ENCODE peak calls at places on chromosomes 2 and 18, in six cellular contexts. J is left lung, L is RWPE2, N is IMR-90, S is neural progenitor cell, R is HCT116. F is an unnamed sample. For H3K36me3, the result is how much of the 10 kb centered on the place peaks cover.

GRCh38 chr2:201151127-201152074 is 31.5 kb upstream of the CASP10 start:
- DNase-seq in N (peak), S (no peak), R (peak), J (no peak), L (no peak), F (no peak)

GRCh38 chr2:181025004-181025403 is 44.6 kb downstream of the UBE2E3 start:
- DNase-seq in R (no peak), L (no peak), N (peak), S (no peak), J (no peak), F (no peak)

GRCh38 chr2:27078267-27079194 is at the start of gene EMILIN1:
- DNase-seq in N (peak), J (peak), R (no peak), L (no peak), S (peak), F (no peak)

GRCh38 chr2:120396519-120397361 is 50.8 kb downstream of the INHBB start:
- DNase-seq in S (no peak), R (no peak), J (no peak), N (no peak), L (no peak), F (no peak)

GRCh38 chr18:74266161-74266560 is 25.6 kb downstream of the CYB5A start:
- DNase-seq in J (no peak), L (no peak), R (no peak), N (peak), S (no peak), F (no peak)

GRCh38 chr2:8720741-8721140 is 38.9 kb downstream of the ID2 start:
- DNase-seq in R (no peak), S (no peak), J (no peak), N (no peak), L (no peak), F (no peak)

GRCh38 chr2:241540766-241541561 is 17.6 kb upstream of the BOK start:
- DNase-seq in S (peak), J (peak), L (no peak), N (no peak), R (peak), F (peak)

GRCh38 chr2:139271149-139271548 is 491.0 kb upstream of the NXPH2 start:
- DNase-seq in S (no peak), L (no peak), N (no peak), J (no peak), R (no peak), F (no peak)

GRCh38 chr2:202460119-202460518 is 84.0 kb downstream of the BMPR2 start:
- DNase-seq in S (no peak), L (no peak), R (no peak), J (no peak), N (no peak), F (no peak)

GRCh38 chr2:124327293-124327692 is 302.2 kb downstream of the CNTNAP5 start:
- DNase-seq in L (no peak), N (no peak), J (no peak), R (no peak), S (no peak), F (no peak)

GRCh38 chr2:55062754-55063153 is 12.5 kb upstream of the RTN4 start:
- DNase-seq in S (no peak), J (no peak), R (no peak), N (no peak), L (no peak), F (no peak)

GRCh38 chr2:212387146-212387545 is 151.5 kb downstream of the ERBB4 start:
- DNase-seq in J (no peak), S (no peak), L (no peak), R (no peak), N (no peak), F (no peak)

GRCh38 chr2:212384027-212384426 is 154.6 kb downstream of the ERBB4 start:
- DNase-seq in J (no peak), N (no peak), S (no peak), L (no peak), R (no peak), F (no peak)

GRCh38 chr2:212379103-212379502 is 159.5 kb downstream of the ERBB4 start:
- DNase-seq in N (no peak), L (no peak), R (no peak), S (no peak), J (no peak), F (no peak)

GRCh38 chr2:212385241-212385640 is 153.4 kb downstream of the ERBB4 start:
- DNase-seq in J (no peak), R (no peak), L (no peak), S (no peak), N (no peak), F (no peak)

GRCh38 chr2:212381428-212382102 is 157.0 kb downstream of the ERBB4 start:
- DNase-seq in S (no peak), N (no peak), R (no peak), J (no peak), L (no peak), F (no peak)
- H3K36me3 ChIP-seq in S (under half), N (under half), R (under half), J (under half), L (under half), F (under half)

GRCh38 chr18:54251606-54252400 is 17.5 kb upstream of the POLI start:
- DNase-seq in S (peak), J (no peak), L (no peak), N (no peak), R (no peak), F (no peak)
- H3K27ac ChIP-seq in S (peak), J (no peak), L (peak), N (no peak), R (no peak), F (no peak)

DNA sequence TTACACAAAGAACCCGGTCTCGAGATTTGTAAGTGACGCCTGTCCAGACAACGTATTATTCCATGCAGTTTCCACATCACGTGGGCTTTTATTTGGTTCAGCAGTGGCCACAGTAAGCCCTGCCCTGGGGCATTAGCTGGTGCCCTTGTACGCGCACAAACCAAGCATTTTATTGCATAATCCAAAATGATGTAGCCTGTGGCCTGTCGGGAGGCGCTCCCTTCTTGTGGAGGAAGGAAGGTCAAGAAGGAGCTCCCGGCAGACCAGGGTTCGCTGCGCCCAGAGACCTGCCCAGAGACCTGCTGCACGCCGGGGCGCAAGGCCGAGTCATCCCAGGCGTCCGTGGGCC is 179.6 kb upstream of the ALKAL2 start:
- DNase-seq in N (no peak), L (no peak), R (no peak), J (no peak), S (no peak), F (no peak)
- H3K4me3 ChIP-seq in N (no peak), L (no peak), R (no peak), J (peak), S (peak), F (no peak)

GRCh38 chr2:47005687-47006086 is 90.1 kb upstream of the MCFD2 start:
- DNase-seq in S (no peak), J (peak), L (no peak), R (no peak), N (no peak), F (no peak)
- H3K36me3 ChIP-seq in S (under half), J (under half), L (under half), R (under half), N (under half), F (under half)

DNA sequence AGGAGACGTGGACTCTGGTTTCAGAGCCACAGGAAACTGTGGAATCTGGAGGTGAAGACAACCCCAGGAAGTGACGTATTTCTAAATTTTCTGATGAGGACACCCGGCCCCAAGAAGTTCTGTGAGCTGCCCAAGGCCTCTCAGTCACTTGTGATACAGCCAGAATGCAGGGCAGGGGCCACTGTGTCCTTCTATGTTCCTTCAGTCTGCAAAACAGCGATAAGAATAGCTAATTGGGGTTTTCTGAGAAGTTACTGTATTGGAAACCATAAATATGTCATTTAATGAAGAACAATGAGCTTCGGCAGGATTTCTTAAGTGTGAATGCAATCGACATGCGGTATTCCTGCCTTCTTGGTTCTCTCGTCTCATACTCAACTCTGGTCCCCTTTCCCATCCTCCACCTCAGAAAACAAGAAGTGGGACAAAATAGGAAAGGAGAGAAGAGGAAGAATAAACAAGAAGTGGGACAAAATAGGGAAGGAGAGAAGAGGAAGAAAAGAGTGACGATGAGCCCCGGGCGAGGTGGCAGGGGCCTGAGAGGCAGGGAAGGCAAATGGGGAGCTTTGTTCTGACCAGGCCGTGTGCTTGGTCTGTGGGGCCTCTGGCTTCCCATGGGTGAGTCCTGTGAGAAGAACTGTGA is 282.0 kb upstream of the REV1 start:
- DNase-seq in R (no peak), L (no peak), J (peak), S (no peak), N (no peak), F (no peak)
- H3K27ac ChIP-seq in R (no peak), L (no peak), J (no peak), S (no peak), N (no peak), F (no peak)

GRCh38 chr2:31476511-31477171 is 62.1 kb upstream of the XDH start:
- DNase-seq in S (no peak), L (no peak), N (peak), R (no peak), J (no peak), F (no peak)
- H3K4me3 ChIP-seq in S (no peak), L (no peak), N (no peak), R (no peak), J (no peak), F (no peak)

DNA sequence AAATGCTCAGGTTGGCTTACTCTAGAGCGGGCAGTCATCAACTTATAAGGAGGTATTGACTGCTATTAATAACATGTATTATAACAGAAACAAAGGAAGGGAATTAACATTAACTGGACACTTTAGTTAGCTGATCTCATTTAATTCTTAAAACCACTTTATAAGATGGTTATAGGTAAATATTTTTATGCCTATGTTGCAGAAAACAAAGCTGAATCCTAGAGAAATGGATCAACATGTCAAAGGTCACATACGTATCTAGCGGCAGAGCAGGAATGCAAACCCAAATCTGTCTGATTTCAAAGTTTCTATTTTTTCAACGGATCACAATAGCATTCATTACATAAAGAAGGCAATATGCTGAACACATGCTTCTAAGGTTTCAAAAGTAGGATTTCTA is 200.0 kb downstream of the PDE1A start:
- DNase-seq in N (no peak), R (no peak), L (no peak), J (no peak), S (no peak), F (no peak)
- H3K36me3 ChIP-seq in N (under half), R (under half), L (under half), J (under half), S (under half), F (under half)

DNA sequence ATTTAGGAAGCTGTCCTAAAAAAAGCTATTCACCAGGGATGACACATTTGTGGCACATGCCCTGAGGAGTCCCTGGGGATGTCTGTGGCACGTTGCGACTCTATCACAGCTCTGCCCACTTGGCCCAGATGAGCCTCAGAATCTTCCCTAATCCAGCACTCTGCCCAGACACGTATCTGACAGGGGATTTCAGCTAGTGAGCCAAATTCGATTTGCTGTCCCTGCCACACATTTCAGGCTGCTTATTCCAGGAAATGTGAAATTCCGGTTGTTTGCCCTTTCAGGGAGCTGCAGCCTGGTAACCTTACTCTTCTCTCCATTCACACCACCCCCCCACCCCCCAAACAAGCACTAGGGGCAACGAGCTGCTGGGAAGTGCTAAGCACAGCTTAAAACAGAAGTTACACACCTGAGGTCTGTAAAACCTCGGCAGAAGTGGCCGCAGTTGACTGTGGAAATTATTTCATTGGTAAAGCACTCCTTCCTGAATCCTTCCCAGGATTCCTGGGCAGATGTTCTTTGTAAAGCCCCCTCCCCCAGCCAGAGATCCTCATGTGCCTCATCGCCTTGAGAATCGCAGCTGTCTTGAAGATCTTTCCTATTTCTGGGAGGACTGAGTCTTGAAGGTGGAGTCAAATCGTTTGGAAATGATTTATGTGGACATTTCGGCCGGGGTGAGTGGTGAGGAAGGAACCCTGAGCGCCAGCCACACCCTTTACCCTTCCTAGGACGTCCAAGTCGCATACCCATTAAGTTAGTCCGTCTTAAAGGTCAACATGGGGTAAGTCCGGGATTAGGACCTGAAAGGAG is 85.1 kb upstream of the ZCCHC2 start:
- DNase-seq in L (no peak), S (no peak), N (no peak), R (no peak), J (no peak), F (no peak)
- H3K27ac ChIP-seq in L (peak), S (no peak), N (no peak), R (no peak), J (peak), F (no peak)

GRCh38 chr2:226916662-226917061 is 80.8 kb downstream of the RHBDD1 start:
- DNase-seq in L (no peak), S (no peak), R (no peak), J (no peak), N (no peak), F (no peak)
- H3K4me3 ChIP-seq in L (no peak), S (no peak), R (no peak), J (no peak), N (no peak), F (no peak)

F was measured in CD8-positive, alpha-beta memory T cell.